ENCODE peak calls at places on chromosomes 13 and 19, in five cellular contexts. One of them, this sample, is unnamed. For H3K36me3, the result is how much of the 10 kb centered on the place peaks cover.

GRCh38 chr19:12052571-12053169 is at the start of gene ZNF878:
- DNase-seq in fibroblast of lung: peak
- DNase-seq in colonic mucosa: peak
- DNase-seq in thoracic aorta: peak
- DNase-seq in GM23338: peak
- DNase-seq in this sample: peak

GRCh38 chr13:89361909-89362308 is 1690.7 kb downstream of the SLITRK5 start:
- DNase-seq in colonic mucosa: no peak
- DNase-seq in thoracic aorta: no peak
- DNase-seq in GM23338: no peak
- DNase-seq in fibroblast of lung: no peak
- DNase-seq in this sample: no peak

GRCh38 chr13:32225494-32225931 is 89.7 kb downstream of the ZAR1L start:
- DNase-seq in GM23338: peak
- DNase-seq in colonic mucosa: no peak
- DNase-seq in thoracic aorta: no peak
- DNase-seq in fibroblast of lung: peak
- DNase-seq in this sample: peak

GRCh38 chr13:101695870-101696516 is 243.5 kb downstream of the ITGBL1 start:
- DNase-seq in thoracic aorta: no peak
- DNase-seq in fibroblast of lung: no peak
- DNase-seq in colonic mucosa: no peak
- DNase-seq in GM23338: no peak
- DNase-seq in this sample: no peak

GRCh38 chr13:31321457-31321856 is 121.7 kb downstream of the B3GLCT start:
- DNase-seq in fibroblast of lung: no peak
- DNase-seq in GM23338: no peak
- DNase-seq in colonic mucosa: no peak
- DNase-seq in thoracic aorta: no peak
- DNase-seq in this sample: no peak

GRCh38 chr13:110129539-110130186 is 177.3 kb downstream of the COL4A1 start:
- DNase-seq in thoracic aorta: no peak
- DNase-seq in GM23338: no peak
- DNase-seq in colonic mucosa: no peak
- DNase-seq in fibroblast of lung: no peak
- DNase-seq in this sample: no peak

GRCh38 chr13:21344662-21345176 is 114.4 kb downstream of the ZDHHC20 start:
- DNase-seq in fibroblast of lung: no peak
- DNase-seq in thoracic aorta: no peak
- DNase-seq in GM23338: no peak
- DNase-seq in colonic mucosa: no peak
- DNase-seq in this sample: no peak

GRCh38 chr13:110442946-110443632 is 118.4 kb downstream of the RAB20 start:
- DNase-seq in fibroblast of lung: peak
- DNase-seq in colonic mucosa: no peak
- DNase-seq in GM23338: no peak
- DNase-seq in thoracic aorta: no peak
- DNase-seq in this sample: no peak

GRCh38 chr13:52405767-52406494 is at the start of gene THSD1:
- DNase-seq in colonic mucosa: peak
- DNase-seq in GM23338: peak
- DNase-seq in fibroblast of lung: peak
- DNase-seq in thoracic aorta: no peak
- DNase-seq in this sample: no peak

GRCh38 chr19:42206871-42207755 is 10.4 kb downstream of the DEDD2 start:
- DNase-seq in colonic mucosa: peak
- DNase-seq in fibroblast of lung: peak
- DNase-seq in thoracic aorta: no peak
- DNase-seq in GM23338: no peak
- DNase-seq in this sample: no peak

GRCh38 chr19:5894704-5895349 is 8.8 kb downstream of the NDUFA11 start:
- DNase-seq in thoracic aorta: no peak
- DNase-seq in colonic mucosa: no peak
- DNase-seq in fibroblast of lung: no peak
- DNase-seq in GM23338: no peak
- DNase-seq in this sample: no peak

GRCh38 chr13:112057434-112057735 is 9.6 kb upstream of the SOX1 start:
- DNase-seq in GM23338: no peak
- DNase-seq in colonic mucosa: no peak
- DNase-seq in fibroblast of lung: no peak
- DNase-seq in thoracic aorta: no peak
- DNase-seq in this sample: no peak

GRCh38 chr13:40776681-40777165 is 5.7 kb upstream of the MRPS31 start:
- DNase-seq in GM23338: no peak
- DNase-seq in colonic mucosa: no peak
- DNase-seq in thoracic aorta: no peak
- DNase-seq in fibroblast of lung: peak
- DNase-seq in this sample: no peak

DNA sequence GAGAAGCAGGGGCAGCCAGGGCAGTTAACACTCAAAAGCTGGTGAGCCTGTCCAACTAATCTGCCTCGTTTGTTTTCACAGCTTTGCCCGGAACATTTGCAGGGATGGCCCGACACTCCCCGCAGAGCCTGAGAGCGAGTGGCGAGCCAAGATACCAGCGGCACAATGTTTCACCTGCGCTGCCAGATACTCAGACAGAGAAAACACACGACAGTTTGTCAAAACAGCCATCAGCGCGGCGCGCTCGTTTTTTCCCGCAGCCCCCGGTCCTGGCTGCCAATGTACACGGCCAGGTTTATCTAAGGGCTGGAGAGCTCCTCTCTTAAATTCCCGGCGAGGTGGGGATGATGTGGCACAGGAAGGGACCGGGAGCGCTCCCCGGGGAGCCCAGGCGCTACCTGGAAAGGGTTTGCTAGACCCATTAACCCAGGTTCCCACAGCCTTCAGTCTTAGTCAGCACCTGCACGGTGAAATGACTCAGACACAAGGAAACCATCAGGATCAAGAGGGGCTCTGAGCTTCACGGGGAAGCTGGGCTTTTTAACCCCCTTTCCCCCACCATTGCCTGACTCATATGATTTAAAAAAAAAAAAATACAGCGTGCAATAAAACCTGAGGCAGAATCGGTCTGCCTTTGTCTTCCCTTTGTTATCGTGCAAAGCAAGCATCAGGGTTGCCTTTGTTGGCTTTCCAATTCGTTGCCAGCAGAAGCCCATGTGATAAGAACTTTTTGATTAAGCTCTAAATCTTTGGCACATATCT is 186.2 kb downstream of the EFNB2 start:
- DNase-seq in colonic mucosa: peak
- DNase-seq in thoracic aorta: no peak
- DNase-seq in GM23338: peak
- DNase-seq in fibroblast of lung: peak
- DNase-seq in this sample: no peak
- H3K4me3 ChIP-seq in colonic mucosa: peak
- H3K4me3 ChIP-seq in thoracic aorta: peak
- H3K4me3 ChIP-seq in GM23338: peak
- H3K4me3 ChIP-seq in fibroblast of lung: no peak
- H3K4me3 ChIP-seq in this sample: peak

DNA sequence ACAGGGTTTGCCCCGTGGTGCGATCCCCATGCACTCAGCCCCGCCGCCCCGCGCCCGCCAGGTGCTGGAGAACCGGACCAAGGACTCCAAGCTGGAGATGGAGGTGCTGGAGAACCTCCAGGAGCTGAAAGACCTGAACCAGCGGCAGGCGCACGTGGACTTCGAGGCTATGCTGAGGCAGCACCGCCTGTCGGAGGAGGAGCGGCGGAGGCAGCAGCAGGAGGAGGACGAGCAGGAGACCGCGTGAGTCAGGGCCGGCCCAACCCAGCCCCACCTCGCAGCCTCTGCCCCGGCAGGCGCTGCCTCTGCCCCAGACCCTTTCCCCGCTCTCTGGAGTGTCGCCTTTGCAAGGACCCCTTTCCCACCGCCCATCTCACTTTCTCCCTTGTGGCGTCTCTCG is 11.3 kb downstream of the YJU2 start:
- DNase-seq in colonic mucosa: no peak
- DNase-seq in GM23338: no peak
- DNase-seq in thoracic aorta: no peak
- DNase-seq in fibroblast of lung: no peak
- DNase-seq in this sample: no peak
- H3K36me3 ChIP-seq in colonic mucosa: under half
- H3K36me3 ChIP-seq in GM23338: under half
- H3K36me3 ChIP-seq in thoracic aorta: half or more
- H3K36me3 ChIP-seq in fibroblast of lung: under half
- H3K36me3 ChIP-seq in this sample: under half

DNA sequence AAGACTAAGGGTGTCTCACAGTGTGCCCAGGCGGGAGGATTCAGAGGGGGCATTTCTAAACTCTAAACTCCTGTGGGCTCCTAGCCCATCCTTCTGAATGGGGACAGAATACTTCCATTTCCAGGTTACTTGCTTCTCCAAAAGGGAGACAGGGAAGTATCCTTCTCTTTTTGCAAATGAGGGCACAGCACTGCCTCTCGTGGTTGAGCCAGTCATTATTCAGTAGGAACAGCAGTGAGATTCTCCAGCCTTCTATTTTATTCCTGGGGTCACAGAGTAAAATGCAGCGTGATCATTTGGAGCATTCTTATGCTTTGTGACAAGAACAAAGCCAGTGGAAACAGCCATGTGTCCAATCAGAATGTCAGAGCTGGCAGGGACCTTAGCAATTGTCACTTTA is 15.7 kb upstream of the TSHZ3 start:
- DNase-seq in GM23338: no peak
- DNase-seq in fibroblast of lung: no peak
- DNase-seq in thoracic aorta: no peak
- DNase-seq in colonic mucosa: no peak
- DNase-seq in this sample: no peak
- TF ChIP-seq CTCF in GM23338: no peak
- TF ChIP-seq CTCF in fibroblast of lung: no peak
- TF ChIP-seq CTCF in thoracic aorta: no peak
- TF ChIP-seq CTCF in colonic mucosa: no peak
- TF ChIP-seq CTCF in this sample: no peak

GRCh38 chr19:916645-917322 is 349 bp upstream of the KISS1R start:
- DNase-seq in thoracic aorta: no peak
- DNase-seq in colonic mucosa: no peak
- DNase-seq in fibroblast of lung: no peak
- DNase-seq in GM23338: peak
- DNase-seq in this sample: no peak

GRCh38 chr19:919157-920050 is 2.3 kb downstream of the KISS1R start:
- DNase-seq in colonic mucosa: no peak
- DNase-seq in fibroblast of lung: no peak
- DNase-seq in thoracic aorta: no peak
- DNase-seq in GM23338: peak
- DNase-seq in this sample: no peak

GRCh38 chr19:918481-919156 is 1.5 kb downstream of the KISS1R start:
- DNase-seq in fibroblast of lung: no peak
- DNase-seq in colonic mucosa: no peak
- DNase-seq in GM23338: peak
- DNase-seq in thoracic aorta: no peak
- DNase-seq in this sample: no peak

GRCh38 chr19:917323-918151 is at the start of gene KISS1R:
- DNase-seq in GM23338: peak
- DNase-seq in thoracic aorta: no peak
- DNase-seq in fibroblast of lung: no peak
- DNase-seq in colonic mucosa: no peak
- DNase-seq in this sample: no peak

GRCh38 chr19:918152-918437 is 962 bp downstream of the KISS1R start:
- DNase-seq in thoracic aorta: no peak
- DNase-seq in fibroblast of lung: no peak
- DNase-seq in GM23338: no peak
- DNase-seq in colonic mucosa: no peak
- DNase-seq in this sample: no peak
- H3K4me3 ChIP-seq in thoracic aorta: peak
- H3K4me3 ChIP-seq in fibroblast of lung: no peak
- H3K4me3 ChIP-seq in GM23338: peak
- H3K4me3 ChIP-seq in colonic mucosa: no peak
- H3K4me3 ChIP-seq in this sample: no peak

GRCh38 chr19:58217069-58217481 is 11.6 kb upstream of the ZNF544 start:
- DNase-seq in GM23338: peak
- DNase-seq in colonic mucosa: no peak
- DNase-seq in fibroblast of lung: no peak
- DNase-seq in thoracic aorta: no peak
- DNase-seq in this sample: no peak

GRCh38 chr19:58213075-58213369 is 15.7 kb upstream of the ZNF544 start:
- DNase-seq in colonic mucosa: no peak
- DNase-seq in GM23338: no peak
- DNase-seq in thoracic aorta: no peak
- DNase-seq in fibroblast of lung: no peak
- DNase-seq in this sample: no peak

GRCh38 chr19:58209577-58209976 is 19.1 kb upstream of the ZNF544 start:
- DNase-seq in fibroblast of lung: no peak
- DNase-seq in colonic mucosa: no peak
- DNase-seq in thoracic aorta: no peak
- DNase-seq in GM23338: no peak
- DNase-seq in this sample: no peak

GRCh38 chr19:58217607-58218391 is 10.9 kb upstream of the ZNF544 start:
- DNase-seq in GM23338: no peak
- DNase-seq in fibroblast of lung: no peak
- DNase-seq in colonic mucosa: no peak
- DNase-seq in thoracic aorta: no peak
- DNase-seq in this sample: no peak

DNA sequence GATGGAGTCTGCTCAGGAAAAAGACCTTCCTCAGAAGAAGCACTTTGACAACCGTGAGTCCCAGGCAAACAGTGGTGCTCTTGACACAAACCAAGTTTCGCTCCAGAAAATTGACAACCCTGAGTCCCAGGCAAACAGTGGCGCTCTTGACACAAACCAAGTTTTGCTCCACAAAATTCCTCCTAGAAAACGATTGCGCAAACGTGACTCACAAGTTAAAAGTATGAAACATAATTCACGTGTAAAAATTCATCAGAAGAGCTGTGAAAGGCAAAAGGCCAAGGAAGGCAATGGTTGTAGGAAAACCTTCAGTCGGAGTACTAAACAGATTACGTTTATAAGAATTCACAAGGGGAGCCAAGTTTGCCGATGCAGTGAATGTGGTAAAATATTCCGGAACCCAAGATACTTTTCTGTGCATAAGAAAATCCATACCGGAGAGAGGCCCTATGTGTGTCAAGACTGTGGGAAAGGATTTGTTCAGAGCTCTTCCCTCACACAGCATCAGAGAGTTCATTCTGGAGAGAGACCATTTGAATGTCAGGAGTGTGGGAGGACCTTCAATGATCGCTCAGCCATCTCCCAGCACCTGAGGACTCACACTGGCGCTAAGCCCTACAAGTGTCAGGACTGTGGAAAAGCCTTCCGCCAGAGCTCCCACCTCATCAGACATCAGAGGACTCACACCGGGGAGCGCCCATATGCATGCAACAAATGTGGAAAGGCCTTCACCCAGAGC is 16.2 kb upstream of the ZNF544 start:
- DNase-seq in colonic mucosa: no peak
- DNase-seq in fibroblast of lung: no peak
- DNase-seq in GM23338: no peak
- DNase-seq in thoracic aorta: no peak
- DNase-seq in this sample: no peak
- H3K36me3 ChIP-seq in colonic mucosa: under half
- H3K36me3 ChIP-seq in fibroblast of lung: under half
- H3K36me3 ChIP-seq in GM23338: under half
- H3K36me3 ChIP-seq in thoracic aorta: half or more
- H3K36me3 ChIP-seq in this sample: under half

This sample was measured in BJ.